ENCODE peak calls at places on chromosomes 5 and 9, in seven cellular contexts. P is SJSA1, D is right lobe of liver, E is heart right ventricle, M is kidney, W is stomach, H is lower lobe of right lung. J is an unnamed sample.

GRCh38 chr5:150434502-150434901 is 15.0 kb downstream of the RPS14 start:
- DNase-seq in M (no peak), P (peak; percentile 78), W (no peak), E (no peak), H (no peak), D (no peak), J (no peak)

GRCh38 chr5:172740483-172741205 is 30.4 kb downstream of the DUSP1 start:
- DNase-seq in W (no peak), H (peak; percentile 78), E (peak; percentile 79), D (no peak), P (peak; percentile 93), M (peak; percentile 89), J (peak; percentile 82)

GRCh38 chr9:19379697-19380046 is 364 bp downstream of the RPS6 start:
- DNase-seq in W (no peak), H (no peak), P (no peak), E (peak; percentile 50), M (peak; percentile 79), D (peak; percentile 38), J (no peak)

GRCh38 chr9:68750179-68750685 is 45.2 kb downstream of the PIP5K1B start:
- DNase-seq in P (no peak), D (no peak), M (no peak), E (no peak), W (no peak), H (no peak), J (no peak)

GRCh38 chr9:129648764-129649115 is 6.8 kb upstream of the ASB6 start:
- DNase-seq in E (no peak), M (no peak), D (no peak), H (no peak), W (no peak), P (no peak), J (no peak)

GRCh38 chr5:34531736-34532135 is 124.4 kb upstream of the RAI14 start:
- DNase-seq in D (no peak), P (no peak), M (no peak), W (no peak), E (no peak), H (no peak), J (no peak)

GRCh38 chr5:139392678-139393496 is 2.0 kb downstream of the PROB1 start:
- DNase-seq in H (peak; percentile 82), W (peak; percentile 75), M (peak; percentile 88), E (peak; percentile 66), D (peak; percentile 67), P (peak; percentile 86), J (no peak)

GRCh38 chr9:108080285-108080684 is 590.7 kb upstream of the KLF4 start:
- DNase-seq in M (no peak), D (no peak), H (no peak), E (peak; percentile 18), W (no peak), P (no peak), J (no peak)

GRCh38 chr9:105708405-105708804 is 14.1 kb downstream of the TMEM38B start:
- DNase-seq in W (no peak), M (no peak), E (no peak), H (no peak), D (no peak), P (no peak), J (no peak)

GRCh38 chr5:153953411-153953810 is 85.3 kb downstream of the FAM114A2 start:
- DNase-seq in H (no peak), W (no peak), P (no peak), D (no peak), M (no peak), E (no peak), J (no peak)

GRCh38 chr5:38518341-38518740 is 38.1 kb downstream of the LIFR start:
- DNase-seq in H (no peak), W (no peak), M (no peak), D (no peak), E (no peak), P (no peak), J (no peak)

GRCh38 chr9:37997636-37998374 is 71.2 kb downstream of the SHB start:
- DNase-seq in W (no peak), M (peak; percentile 64), D (no peak), H (no peak), E (no peak), P (no peak), J (no peak)

GRCh38 chr5:177433658-177434217 is 7.3 kb downstream of the GRK6 start:
- DNase-seq in E (no peak), D (no peak), W (no peak), P (no peak), M (no peak), H (no peak), J (no peak)

GRCh38 chr5:177434437-177434836 is 8.0 kb downstream of the GRK6 start:
- DNase-seq in D (no peak), H (no peak), E (no peak), M (no peak), W (no peak), P (no peak), J (no peak)

GRCh38 chr5:177432143-177432904 is 5.8 kb downstream of the GRK6 start:
- DNase-seq in E (peak; percentile 66), M (no peak), W (no peak), P (peak; percentile 51), H (no peak), D (no peak), J (no peak)

GRCh38 chr5:177431317-177432142 is 5.1 kb downstream of the GRK6 start:
- DNase-seq in D (peak; percentile 58), H (peak; percentile 75), W (peak; percentile 55), M (peak; percentile 86), P (no peak), E (peak; percentile 44), J (no peak)

GRCh38 chr5:177432905-177433657 is 6.6 kb downstream of the GRK6 start:
- DNase-seq in M (no peak), D (no peak), H (no peak), P (no peak), W (no peak), E (no peak), J (no peak)
- H3K4me1 ChIP-seq in M (peaks cover under 1% of the 10 kb centered on the region), D (peaks cover 3% of the 10 kb centered on the region), H (peaks cover 48% of the 10 kb centered on the region), P (peaks cover 1% of the 10 kb centered on the region), W (peaks cover 57% of the 10 kb centered on the region), E (peaks cover 22% of the 10 kb centered on the region), J (peaks cover 27% of the 10 kb centered on the region)

GRCh38 chr9:127919253-127919815 is 2.5 kb upstream of the ST6GALNAC4 start:
- DNase-seq in W (peak; percentile 83), M (peak; percentile 96), D (peak; percentile 93), P (peak; percentile 96), H (peak; percentile 91), E (peak; percentile 77), J (peak; percentile 95)

GRCh38 chr9:127920794-127921193 is 4.0 kb upstream of the ST6GALNAC4 start:
- DNase-seq in H (no peak), M (no peak), W (no peak), E (no peak), D (no peak), P (no peak), J (no peak)

GRCh38 chr9:127917603-127918002 is 762 bp upstream of the ST6GALNAC4 start:
- DNase-seq in D (no peak), M (peak; percentile 59), W (no peak), H (peak; percentile 60), P (no peak), E (no peak), J (no peak)

GRCh38 chr9:127916665-127917581 is at the start of gene ST6GALNAC4:
- DNase-seq in P (peak; percentile 92), D (peak; percentile 97), E (peak; percentile 96), W (peak; percentile 97), H (peak; percentile 96), M (peak; percentile 98), J (peak; percentile 70)

DNA sequence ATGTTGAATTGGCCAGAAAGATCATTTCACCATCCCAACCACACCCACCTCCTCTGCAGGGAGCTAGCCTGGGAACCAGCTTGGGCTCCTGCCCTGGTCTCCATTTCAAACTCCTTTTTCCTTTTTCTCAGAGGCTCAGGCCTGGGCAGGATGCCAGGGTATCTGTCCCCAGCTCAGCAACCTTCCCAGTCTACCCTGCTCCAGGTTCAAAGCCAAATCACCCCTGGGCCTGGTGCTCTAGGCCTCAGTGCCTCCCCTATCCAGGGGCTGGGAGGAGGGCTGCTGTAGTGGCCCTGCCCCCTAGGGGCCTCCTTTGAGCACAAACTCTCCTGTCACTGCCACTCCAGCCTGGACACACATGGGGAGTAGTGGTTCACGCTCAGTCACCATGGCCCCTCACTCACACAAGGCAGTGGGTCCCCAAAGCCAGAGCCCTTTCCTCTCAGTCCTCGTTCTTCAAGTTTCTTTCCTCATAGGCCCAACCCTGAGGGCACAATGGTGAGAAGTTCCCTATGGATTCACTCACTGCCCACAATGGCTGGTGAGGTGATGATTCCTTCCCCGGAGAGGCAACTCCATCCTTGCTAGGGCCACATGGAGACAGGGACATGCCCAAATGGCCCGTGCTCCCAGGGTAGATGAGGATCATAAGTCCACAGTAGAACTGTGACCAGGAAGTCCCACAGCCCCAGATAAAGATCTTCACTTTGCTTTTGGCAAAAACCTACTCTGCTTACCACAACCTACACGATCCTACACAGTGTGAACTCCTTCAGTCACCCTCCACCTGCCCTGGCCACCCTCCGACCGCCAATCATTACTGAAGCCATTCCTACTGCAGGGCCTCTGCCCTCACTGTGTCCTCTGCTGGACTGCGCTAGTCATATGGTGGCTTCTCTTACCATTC is 1.6 kb upstream of the ST6GALNAC4 start:
- DNase-seq in H (peak; percentile 58), E (peak; percentile 51), M (peak; percentile 71), W (no peak), D (peak; percentile 61), P (no peak), J (no peak)
- H3K4me1 ChIP-seq in H (peaks cover 68% of the 10 kb centered on the region), E (peaks cover 30% of the 10 kb centered on the region), M (no peaks in the 10 kb centered on the region), W (peaks cover 74% of the 10 kb centered on the region), D (peaks cover 47% of the 10 kb centered on the region), P (peaks cover 56% of the 10 kb centered on the region), J (peaks cover 61% of the 10 kb centered on the region)

GRCh38 chr9:120928015-120928719 is 1.6 kb upstream of the TRAF1 start:
- DNase-seq in E (peak; percentile 47), M (peak; percentile 83), P (no peak), H (peak; percentile 69), D (peak; percentile 55), W (peak; percentile 51), J (no peak)
- H3K4me1 ChIP-seq in E (peaks cover 28% of the 10 kb centered on the region), M (peaks cover 5% of the 10 kb centered on the region), P (peaks cover 51% of the 10 kb centered on the region), H (peaks cover 39% of the 10 kb centered on the region), D (peaks cover 5% of the 10 kb centered on the region), W (peaks cover 69% of the 10 kb centered on the region), J (peaks cover 55% of the 10 kb centered on the region)

GRCh38 chr9:127812936-127813675 is 10.4 kb downstream of the FPGS start:
- DNase-seq in H (no peak), M (no peak), D (no peak), E (no peak), P (no peak), W (no peak), J (no peak)

GRCh38 chr9:127809562-127810377 is 7.1 kb downstream of the FPGS start:
- DNase-seq in M (no peak), W (peak; percentile 69), E (peak; percentile 50), H (peak; percentile 71), P (no peak), D (peak; percentile 84), J (no peak)

GRCh38 chr9:127810378-127811187 is 7.9 kb downstream of the FPGS start:
- DNase-seq in M (no peak), W (no peak), P (no peak), E (no peak), H (no peak), D (no peak), J (no peak)

GRCh38 chr9:127813739-127814226 is 11.1 kb downstream of the FPGS start:
- DNase-seq in W (no peak), E (peak; percentile 55), M (no peak), P (no peak), D (no peak), H (no peak), J (no peak)

DNA sequence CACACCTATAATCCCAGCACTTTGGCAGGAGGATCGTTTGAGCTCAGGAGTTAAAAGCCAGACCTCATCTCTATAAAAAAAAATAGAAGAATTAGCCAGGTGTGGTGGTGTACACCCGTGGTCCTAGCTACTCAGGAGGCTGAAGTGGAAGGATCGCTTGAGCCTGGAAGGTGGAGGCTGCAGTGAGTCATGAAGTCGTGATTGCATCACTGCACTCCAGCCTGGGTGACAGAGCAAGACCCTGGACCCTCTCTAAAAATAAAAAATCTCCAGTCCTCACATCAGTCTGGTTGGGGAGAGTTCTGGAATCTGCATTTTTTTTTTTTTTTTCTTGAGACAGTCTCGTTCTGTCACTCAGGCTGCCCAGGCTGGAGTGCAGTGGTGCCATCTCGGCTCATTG is 9.3 kb downstream of the FPGS start:
- DNase-seq in E (no peak), M (no peak), P (no peak), D (no peak), H (no peak), W (no peak), J (no peak)
- H3K4me1 ChIP-seq in E (no peaks in the 10 kb centered on the region), M (no peaks in the 10 kb centered on the region), P (no peaks in the 10 kb centered on the region), D (peaks cover 14% of the 10 kb centered on the region), H (peaks cover 12% of the 10 kb centered on the region), W (peaks cover 23% of the 10 kb centered on the region), J (peaks cover 7% of the 10 kb centered on the region)

J was measured in thoracic aorta.